ENCODE peak calls at places on chromosomes 3 and 15, in five cellular contexts. I, F, D, A and T are unnamed samples. For H3K4me1, the result is how much of the 10 kb centered on the place peaks cover.

GRCh38 chr3:129228891-129229585 is 20.4 kb upstream of the COPG1 start:
- DNase-seq in I (no peak), F (no peak), D (no peak), A (no peak), T (no peak)

GRCh38 chr3:114846252-114846651 is 300.8 kb downstream of the ZBTB20 start:
- DNase-seq in I (no peak), F (peak), D (peak), A (no peak), T (no peak)

GRCh38 chr3:48475188-48475587 is 28.7 kb downstream of the ATRIP start:
- DNase-seq in I (no peak), F (no peak), D (no peak), A (no peak), T (no peak)

GRCh38 chr3:125059488-125060245 is 3.9 kb upstream of the HEG1 start:
- DNase-seq in I (no peak), F (peak), D (no peak), A (no peak), T (no peak)

GRCh38 chr3:187738400-187739124 is 6.7 kb downstream of the BCL6 start:
- DNase-seq in I (peak), F (peak), D (peak), A (peak), T (peak)

GRCh38 chr15:44550256-44550655 is 13.3 kb downstream of the EIF3J start:
- DNase-seq in I (no peak), F (no peak), D (no peak), A (no peak), T (no peak)

GRCh38 chr3:195394024-195394423 is 48.8 kb downstream of the ACAP2 start:
- DNase-seq in I (no peak), F (no peak), D (no peak), A (no peak), T (no peak)

GRCh38 chr15:74609938-74610301 is 5.7 kb upstream of the CLK3 start:
- DNase-seq in I (no peak), F (no peak), D (no peak), A (no peak), T (no peak)

GRCh38 chr15:85282504-85283115 is 97.8 kb upstream of the AKAP13 start:
- DNase-seq in I (no peak), F (peak), D (no peak), A (no peak), T (no peak)

GRCh38 chr3:152113413-152113812 is 155.3 kb upstream of the MBNL1 start:
- DNase-seq in I (no peak), F (no peak), D (no peak), A (no peak), T (no peak)

GRCh38 chr3:196624008-196624790 is 15.3 kb upstream of the NRROS start:
- DNase-seq in I (no peak), F (no peak), D (peak), A (no peak), T (no peak)

GRCh38 chr3:190877925-190878324 is 15.4 kb upstream of the GMNC start:
- DNase-seq in I (no peak), F (no peak), D (no peak), A (no peak), T (no peak)

GRCh38 chr15:48001393-48002059 is 119.3 kb upstream of the SLC24A5 start:
- DNase-seq in I (no peak), F (no peak), D (no peak), A (no peak), T (no peak)

GRCh38 chr3:122560680-122561079 is 3.4 kb downstream of the PARP9 start:
- DNase-seq in I (peak), F (peak), D (no peak), A (no peak), T (peak)

GRCh38 chr3:51622868-51623267 is 48.2 kb upstream of the TEX264 start:
- DNase-seq in I (no peak), F (peak), D (no peak), A (no peak), T (no peak)

GRCh38 chr3:144586382-144586781 is 614.8 kb downstream of the DIPK2A start:
- DNase-seq in I (no peak), F (no peak), D (no peak), A (no peak), T (no peak)

GRCh38 chr3:123758081-123758564 is 126.0 kb downstream of the MYLK start:
- DNase-seq in I (no peak), F (peak), D (no peak), A (no peak), T (peak)

GRCh38 chr15:66196565-66196964 is 57.0 kb downstream of the MEGF11 start:
- DNase-seq in I (no peak), F (no peak), D (no peak), A (no peak), T (no peak)

GRCh38 chr3:51389423-51390183 is 1.5 kb upstream of the RBM15B start:
- DNase-seq in I (peak), F (peak), D (no peak), A (peak), T (peak)

GRCh38 chr3:128679338-128679737 is 28.7 kb upstream of the RPN1 start:
- DNase-seq in I (no peak), F (no peak), D (no peak), A (no peak), T (no peak)

GRCh38 chr3:64650096-64650622 is 37.6 kb downstream of the ADAMTS9 start:
- DNase-seq in I (no peak), F (no peak), D (no peak), A (no peak), T (no peak)

GRCh38 chr3:126130081-126130855 is 46.3 kb upstream of the SLC41A3 start:
- DNase-seq in I (no peak), F (peak), D (peak), A (no peak), T (peak)

GRCh38 chr3:50370594-50370993 is 11.3 kb upstream of the TMEM115 start:
- DNase-seq in I (no peak), F (no peak), D (no peak), A (no peak), T (no peak)

GRCh38 chr3:39668420-39668819 is 141.0 kb upstream of the MYRIP start:
- DNase-seq in I (no peak), F (peak), D (no peak), A (no peak), T (no peak)

GRCh38 chr3:195450731-195451229 is 8.0 kb upstream of the ACAP2 start:
- DNase-seq in I (no peak), F (no peak), D (no peak), A (no peak), T (no peak)

GRCh38 chr3:32817195-32817560 is 619 bp upstream of the TRIM71 start:
- DNase-seq in I (no peak), F (no peak), D (no peak), A (no peak), T (no peak)

GRCh38 chr3:60024400-60024799 is 974.6 kb upstream of the CFAP20DC start:
- DNase-seq in I (no peak), F (no peak), D (no peak), A (no peak), T (no peak)

GRCh38 chr3:60025071-60026055 is 975.5 kb upstream of the CFAP20DC start:
- DNase-seq in I (no peak), F (no peak), D (no peak), A (no peak), T (no peak)

GRCh38 chr3:60030982-60031381 is 981.2 kb upstream of the CFAP20DC start:
- DNase-seq in I (no peak), F (no peak), D (no peak), A (no peak), T (no peak)

GRCh38 chr3:60027335-60027734 is 977.5 kb upstream of the CFAP20DC start:
- DNase-seq in I (no peak), F (no peak), D (no peak), A (no peak), T (no peak)

DNA sequence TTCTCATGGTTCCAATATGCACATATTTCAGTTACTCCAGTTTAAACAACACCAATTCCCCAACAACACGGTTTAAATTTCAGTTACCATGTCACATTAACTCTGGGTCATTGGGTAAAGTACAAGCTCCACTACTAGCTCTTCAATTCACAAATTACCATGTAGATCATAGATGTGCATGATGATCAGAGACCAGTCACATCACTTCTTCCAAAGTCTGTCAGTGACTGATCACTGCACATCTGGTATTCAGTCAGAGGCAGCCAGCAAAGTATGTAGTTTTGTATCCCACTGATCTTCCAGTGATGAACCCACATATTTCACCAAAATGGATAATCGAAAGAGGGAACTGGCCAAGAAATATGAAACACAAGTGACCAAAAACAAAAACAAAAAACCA is 978.4 kb upstream of the CFAP20DC start:
- DNase-seq in I (no peak), F (no peak), D (no peak), A (no peak), T (no peak)
- H3K4me1 ChIP-seq in I (under half), F (under half), D (under half), A (under half), T (under half)

DNA sequence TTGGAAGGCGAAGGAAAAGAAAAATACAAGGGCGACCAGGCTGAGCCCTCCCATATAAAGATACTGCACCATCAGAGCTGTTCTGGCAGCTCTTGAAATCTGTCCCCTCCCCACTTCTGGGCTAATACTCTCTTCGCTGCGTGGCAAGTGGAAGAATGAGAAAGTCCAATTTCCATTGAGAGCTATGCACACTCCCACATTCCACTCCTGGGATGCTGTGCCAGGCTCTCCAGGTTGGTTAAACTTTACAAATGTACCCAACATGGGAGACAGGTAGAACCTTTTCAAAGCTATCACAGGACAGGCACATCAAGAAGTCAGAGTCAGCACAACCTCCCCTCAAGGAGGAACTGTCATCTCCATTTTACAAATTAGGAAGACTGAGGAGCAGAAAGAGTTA is 465.0 kb downstream of the SHQ1 start:
- DNase-seq in I (no peak), F (no peak), D (no peak), A (no peak), T (no peak)
- H3K4me1 ChIP-seq in I (under half), F (under half), D (half or more), A (under half), T (under half)

GRCh38 chr3:54357307-54357706 is 235.0 kb downstream of the CACNA2D3 start:
- DNase-seq in I (no peak), F (no peak), D (no peak), A (no peak), T (no peak)
- H3K4me1 ChIP-seq in I (under half), F (under half), D (under half), A (under half), T (under half)

GRCh38 chr15:98798375-98798893 is 150.1 kb downstream of the IGF1R start:
- DNase-seq in I (no peak), F (no peak), D (no peak), A (no peak), T (peak)

GRCh38 chr15:98799991-98800390 is 151.7 kb downstream of the IGF1R start:
- DNase-seq in I (no peak), F (no peak), D (no peak), A (no peak), T (peak)

GRCh38 chr15:98801234-98801561 is 152.9 kb downstream of the IGF1R start:
- DNase-seq in I (no peak), F (no peak), D (no peak), A (no peak), T (no peak)

GRCh38 chr15:98800437-98801233 is 152.3 kb downstream of the IGF1R start:
- DNase-seq in I (peak), F (peak), D (peak), A (no peak), T (peak)

GRCh38 chr15:98799461-98799971 is 151.2 kb downstream of the IGF1R start:
- DNase-seq in I (no peak), F (peak), D (no peak), A (no peak), T (peak)
- H3K4me1 ChIP-seq in I (half or more), F (half or more), D (under half), A (under half), T (under half)

GRCh38 chr15:57607570-57608000 is 15.9 kb downstream of the MYZAP start:
- DNase-seq in I (no peak), F (peak), D (peak), A (peak), T (peak)

GRCh38 chr15:57605491-57605890 is 13.8 kb downstream of the MYZAP start:
- DNase-seq in I (no peak), F (no peak), D (no peak), A (no peak), T (no peak)

GRCh38 chr15:57604502-57604901 is 12.8 kb downstream of the MYZAP start:
- DNase-seq in I (no peak), F (peak), D (no peak), A (no peak), T (no peak)

GRCh38 chr15:57606048-57606447 is 14.3 kb downstream of the MYZAP start:
- DNase-seq in I (no peak), F (no peak), D (no peak), A (no peak), T (no peak)

GRCh38 chr15:57606816-57607215 is 15.1 kb downstream of the MYZAP start:
- DNase-seq in I (no peak), F (no peak), D (no peak), A (no peak), T (no peak)
- H3K4me1 ChIP-seq in I (under half), F (half or more), D (under half), A (under half), T (under half)

DNA sequence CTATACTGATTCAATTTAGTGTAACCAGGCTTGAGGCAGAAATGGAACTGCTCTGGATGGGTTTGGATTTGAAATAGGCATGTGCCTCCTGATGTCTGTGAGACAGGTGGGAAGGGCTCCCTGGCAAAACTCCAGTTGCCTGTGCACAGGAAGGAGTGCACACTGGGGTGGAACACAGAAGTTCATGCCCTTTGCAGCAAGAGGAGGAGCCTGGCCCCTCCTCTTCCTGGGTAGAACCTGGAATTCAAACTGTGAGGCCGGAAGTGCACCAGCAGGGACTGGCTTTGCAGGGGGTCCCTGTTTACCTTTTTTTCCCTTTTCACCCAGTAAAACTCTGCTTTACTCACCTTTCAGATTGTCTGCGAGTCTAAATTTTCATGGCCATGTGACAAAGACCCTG is 100.0 kb downstream of the GMPS start:
- DNase-seq in I (no peak), F (no peak), D (no peak), A (no peak), T (no peak)
- H3K4me1 ChIP-seq in I (under half), F (under half), D (under half), A (under half), T (under half)

GRCh38 chr3:139306078-139306477 is 37.7 kb upstream of the MRPS22 start:
- DNase-seq in I (no peak), F (no peak), D (no peak), A (no peak), T (no peak)
- H3K4me1 ChIP-seq in I (under half), F (under half), D (under half), A (under half), T (under half)

GRCh38 chr3:197795200-197795599 is 4.1 kb downstream of the LRCH3 start:
- DNase-seq in I (no peak), F (no peak), D (no peak), A (no peak), T (no peak)

GRCh38 chr3:197801801-197802504 is 10.9 kb downstream of the LRCH3 start:
- DNase-seq in I (no peak), F (no peak), D (no peak), A (no peak), T (no peak)

GRCh38 chr3:197796087-197796486 is 5.0 kb downstream of the LRCH3 start:
- DNase-seq in I (no peak), F (no peak), D (no peak), A (no peak), T (no peak)

GRCh38 chr3:197800379-197800778 is 9.3 kb downstream of the LRCH3 start:
- DNase-seq in I (no peak), F (no peak), D (no peak), A (no peak), T (no peak)

DNA sequence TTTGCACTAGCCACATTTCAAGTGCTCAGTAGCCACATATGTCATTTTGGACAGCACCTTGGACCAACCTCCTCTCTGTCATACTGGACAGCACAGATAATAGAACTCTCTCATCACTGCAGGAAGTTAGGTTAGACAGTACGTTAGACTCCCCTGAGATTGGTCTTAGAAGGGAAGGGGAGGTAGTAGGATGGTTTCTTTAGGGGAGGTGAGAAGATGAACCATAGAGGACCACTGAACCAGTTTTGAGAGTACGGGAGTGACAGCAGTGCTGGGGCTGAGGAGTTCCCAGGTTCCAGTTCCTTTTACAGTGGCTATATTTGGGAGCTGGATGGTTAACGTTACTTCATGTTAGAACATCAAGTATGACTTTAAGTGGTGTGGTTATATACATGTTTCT is 7.8 kb downstream of the LRCH3 start:
- DNase-seq in I (no peak), F (no peak), D (no peak), A (no peak), T (no peak)
- H3K4me1 ChIP-seq in I (under half), F (under half), D (under half), A (under half), T (under half)